ENCODE peak calls at places on chromosome 10, in eight cellular contexts. T is Caki2, D is HCEC 1CT, R is T-cell, O is GM12865, G is retinal pigment epithelial cell, Z is NCI-H2029, B is osteocyte. E is an unnamed sample.

GRCh38 chr10:32077896-32078295 is 21.7 kb upstream of the KIF5B start:
- DNase-seq in G (no peak), R (no peak), O (no peak), D (peak; percentile 64), B (no peak), Z (no peak), T (no peak), E (no peak)

GRCh38 chr10:112235141-112235540 is 48.1 kb upstream of the TECTB start:
- DNase-seq in O (no peak), R (no peak), D (no peak), Z (no peak), B (no peak), T (no peak), G (no peak), E (no peak)

GRCh38 chr10:1402821-1403507 is 334.4 kb downstream of the ADARB2 start:
- DNase-seq in R (no peak), O (no peak), G (no peak), T (no peak), Z (no peak), D (no peak), B (no peak), E (no peak)

GRCh38 chr10:79221110-79222051 is 125.9 kb upstream of the PPIF start:
- DNase-seq in Z (no peak), D (no peak), B (no peak), G (peak; percentile 78), R (no peak), T (no peak), O (no peak), E (no peak)

GRCh38 chr10:119859422-119860258 is 13.0 kb downstream of the MCMBP start:
- DNase-seq in R (no peak), G (no peak), O (peak; percentile 61), T (peak; percentile 19), Z (no peak), D (peak; percentile 39), B (no peak), E (no peak)

GRCh38 chr10:44298713-44299112 is 86.2 kb downstream of the CXCL12 start:
- DNase-seq in Z (no peak), B (no peak), T (no peak), O (no peak), G (no peak), D (no peak), R (no peak), E (no peak)

GRCh38 chr10:100345570-100346330 is 1.3 kb upstream of the SCD start:
- DNase-seq in D (peak; percentile 82), B (no peak), Z (no peak), O (no peak), G (peak; percentile 53), R (no peak), T (peak; percentile 53), E (no peak)

GRCh38 chr10:129707406-129708388 is 240.7 kb downstream of the MGMT start:
- DNase-seq in B (peak; percentile 77), Z (peak; percentile 61), D (no peak), R (no peak), O (no peak), G (no peak), T (no peak), E (no peak)

GRCh38 chr10:125248489-125248888 is 88.1 kb upstream of the CTBP2 start:
- DNase-seq in B (peak; percentile 27), O (no peak), Z (no peak), T (no peak), R (no peak), G (no peak), D (no peak), E (no peak)

GRCh38 chr10:50635286-50635685 is 11.5 kb upstream of the SGMS1 start:
- DNase-seq in R (no peak), G (no peak), O (no peak), D (peak; percentile 71), T (no peak), Z (no peak), B (no peak), E (no peak)

GRCh38 chr10:944034-944831 is 12.7 kb upstream of the LARP4B start:
- DNase-seq in T (no peak), G (no peak), D (no peak), R (no peak), O (peak; percentile 45), B (no peak), Z (no peak), E (no peak)

GRCh38 chr10:29895436-29895835 is 163.9 kb downstream of the JCAD start:
- DNase-seq in O (no peak), Z (no peak), R (no peak), D (peak; percentile 41), B (peak; percentile 92), T (no peak), G (peak; percentile 15), E (no peak)

GRCh38 chr10:14507156-14507555 is 176.4 kb upstream of the FRMD4A start:
- DNase-seq in T (no peak), G (no peak), O (peak; percentile 77), B (no peak), D (no peak), Z (peak; percentile 92), R (peak; percentile 69), E (peak; percentile 37)

GRCh38 chr10:46033602-46034011 is 3.2 kb upstream of the NCOA4 start:
- DNase-seq in T (peak; percentile 67), B (no peak), O (no peak), R (no peak), Z (no peak), D (peak; percentile 66), G (no peak), E (no peak)

GRCh38 chr10:29470843-29471482 is 163.8 kb downstream of the SVIL start:
- DNase-seq in B (no peak), O (no peak), T (no peak), G (no peak), R (no peak), Z (no peak), D (no peak), E (no peak)

GRCh38 chr10:95837783-95838182 is 70.0 kb upstream of the CC2D2B start:
- DNase-seq in B (no peak), R (no peak), Z (no peak), T (no peak), D (no peak), G (no peak), O (peak; percentile 87), E (peak; percentile 92)

GRCh38 chr10:24989867-24990266 is 26.1 kb downstream of the ENKUR start:
- DNase-seq in Z (no peak), T (no peak), D (peak; percentile 39), B (no peak), O (no peak), G (no peak), R (no peak), E (no peak)

GRCh38 chr10:65723525-65723924 is 1202.3 kb upstream of the LRRTM3 start:
- DNase-seq in D (no peak), R (no peak), T (no peak), G (no peak), B (no peak), Z (no peak), O (peak; percentile 11), E (no peak)

GRCh38 chr10:19921300-19922140 is 105.3 kb downstream of the PLXDC2 start:
- DNase-seq in Z (no peak), B (no peak), D (no peak), G (peak; percentile 88), R (no peak), O (no peak), T (no peak), E (no peak)

GRCh38 chr10:124724279-124725027 is 19.7 kb downstream of the FAM53B start:
- DNase-seq in B (no peak), G (peak; percentile 83), Z (no peak), O (peak; percentile 44), T (no peak), D (no peak), R (no peak), E (no peak)

GRCh38 chr10:36256166-36256565 is 614.1 kb upstream of the FZD8 start:
- DNase-seq in R (no peak), G (peak; percentile 5), D (no peak), O (no peak), Z (no peak), T (no peak), B (no peak), E (no peak)

GRCh38 chr10:130352291-130352645 is 216.1 kb downstream of the GLRX3 start:
- DNase-seq in T (no peak), B (no peak), G (no peak), R (no peak), D (no peak), Z (no peak), O (no peak), E (no peak)

GRCh38 chr10:3224241-3224640 is 51.7 kb upstream of the PITRM1 start:
- DNase-seq in T (no peak), B (no peak), G (no peak), O (no peak), R (no peak), Z (no peak), D (no peak), E (no peak)

GRCh38 chr10:71239946-71240795 is 27.8 kb downstream of the UNC5B start:
- DNase-seq in D (no peak), T (no peak), Z (no peak), O (peak; percentile 17), R (no peak), B (no peak), G (no peak), E (no peak)

GRCh38 chr10:101830322-101831168 is 12.3 kb upstream of the OGA start:
- DNase-seq in R (peak; percentile 93), Z (peak; percentile 71), G (peak; percentile 54), D (peak; percentile 90), B (peak; percentile 90), O (peak; percentile 96), T (peak; percentile 97), E (peak; percentile 86)

GRCh38 chr10:89695307-89695706 is 6.1 kb upstream of the KIF20B start:
- DNase-seq in O (no peak), B (no peak), Z (no peak), R (no peak), T (no peak), D (no peak), G (no peak), E (no peak)

GRCh38 chr10:93413252-93413689 is 68.9 kb downstream of the MYOF start:
- DNase-seq in B (no peak), G (no peak), T (no peak), O (no peak), R (peak; percentile 12), D (no peak), Z (no peak), E (no peak)

GRCh38 chr10:124721295-124722052 is 22.7 kb downstream of the FAM53B start:
- DNase-seq in G (no peak), O (no peak), Z (no peak), B (no peak), D (no peak), T (no peak), R (no peak), E (no peak)

GRCh38 chr10:102776779-102777417 is 33.1 kb downstream of the WBP1L start:
- DNase-seq in O (no peak), G (peak; percentile 99), T (no peak), B (peak; percentile 92), R (no peak), Z (no peak), D (peak; percentile 96), E (no peak)

GRCh38 chr10:116961305-116962251 is 43.4 kb downstream of the SHTN1 start:
- DNase-seq in D (no peak), T (no peak), G (no peak), O (no peak), Z (peak; percentile 32), R (no peak), B (no peak), E (no peak)

GRCh38 chr10:62582804-62583208 is 208.6 kb downstream of the ZNF365 start:
- DNase-seq in G (no peak), Z (no peak), O (no peak), B (peak; percentile 86), T (peak; percentile 14), R (no peak), D (peak; percentile 99), E (no peak)

GRCh38 chr10:132162021-132162531 is 24.7 kb upstream of the DPYSL4 start:
- DNase-seq in R (no peak), Z (no peak), O (no peak), G (no peak), D (no peak), T (no peak), B (no peak), E (no peak)

GRCh38 chr10:115417585-115418265 is 324.6 kb downstream of the ATRNL1 start:
- DNase-seq in R (no peak), G (peak; percentile 23), O (peak; percentile 72), D (peak; percentile 74), T (no peak), Z (peak; percentile 0), B (no peak), E (peak; percentile 19)

GRCh38 chr10:24463683-24464426 is 254.9 kb downstream of the KIAA1217 start:
- DNase-seq in Z (peak; percentile 41), G (no peak), D (peak; percentile 84), R (no peak), T (peak; percentile 83), B (no peak), O (peak; percentile 41), E (peak; percentile 35)

E was measured in GM12864.